ENCODE peak calls at places on chromosomes 7 and 10, in four cellular contexts. One of them, this sample, is unnamed.
A peak's percentile ranks its signal among the peaks of the same experiment; 100 is the strongest.

GRCh38 chr7:142717453-142717852 is 31.8 kb upstream of the PRSS1 start:
- DNase-seq in cardiac muscle cell: no peak
- DNase-seq in activated naive CD4-positive, alpha-beta T cell: no peak
- DNase-seq in HCT116: no peak
- DNase-seq in this sample: no peak

GRCh38 chr10:101292194-101293006 is 61.6 kb upstream of the BTRC start:
- DNase-seq in cardiac muscle cell: peak; percentile 52
- DNase-seq in activated naive CD4-positive, alpha-beta T cell: no peak
- DNase-seq in HCT116: no peak
- DNase-seq in this sample: peak; percentile 54

GRCh38 chr10:129706081-129706480 is 239.0 kb downstream of the MGMT start:
- DNase-seq in cardiac muscle cell: no peak
- DNase-seq in activated naive CD4-positive, alpha-beta T cell: no peak
- DNase-seq in HCT116: no peak
- DNase-seq in this sample: no peak

GRCh38 chr10:12594448-12594944 is 245.1 kb downstream of the CAMK1D start:
- DNase-seq in cardiac muscle cell: no peak
- DNase-seq in activated naive CD4-positive, alpha-beta T cell: no peak
- DNase-seq in HCT116: no peak
- DNase-seq in this sample: no peak

GRCh38 chr10:44873156-44873555 is 38.0 kb upstream of the TMEM72 start:
- DNase-seq in cardiac muscle cell: no peak
- DNase-seq in activated naive CD4-positive, alpha-beta T cell: no peak
- DNase-seq in HCT116: no peak
- DNase-seq in this sample: no peak

GRCh38 chr10:60444494-60445064 is 54.9 kb upstream of the ANK3 start:
- DNase-seq in cardiac muscle cell: peak; percentile 39
- DNase-seq in activated naive CD4-positive, alpha-beta T cell: no peak
- DNase-seq in HCT116: peak; percentile 18
- DNase-seq in this sample: no peak

GRCh38 chr10:123301077-123301875 is 147.1 kb downstream of the BUB3 start:
- DNase-seq in cardiac muscle cell: no peak
- DNase-seq in activated naive CD4-positive, alpha-beta T cell: no peak
- DNase-seq in HCT116: no peak
- DNase-seq in this sample: peak; percentile 80

GRCh38 chr7:159116581-159117339 is 27.9 kb downstream of the VIPR2 start:
- DNase-seq in cardiac muscle cell: no peak
- DNase-seq in activated naive CD4-positive, alpha-beta T cell: no peak
- DNase-seq in HCT116: no peak
- DNase-seq in this sample: no peak

GRCh38 chr10:45580781-45581496 is 91.6 kb downstream of the ZFAND4 start:
- DNase-seq in cardiac muscle cell: no peak
- DNase-seq in activated naive CD4-positive, alpha-beta T cell: no peak
- DNase-seq in HCT116: no peak
- DNase-seq in this sample: no peak

GRCh38 chr7:21733837-21734236 is 191.0 kb downstream of the DNAH11 start:
- DNase-seq in cardiac muscle cell: no peak
- DNase-seq in activated naive CD4-positive, alpha-beta T cell: no peak
- DNase-seq in HCT116: no peak
- DNase-seq in this sample: no peak

GRCh38 chr10:57141708-57142107 is 780.6 kb upstream of the ZWINT start:
- DNase-seq in cardiac muscle cell: no peak
- DNase-seq in activated naive CD4-positive, alpha-beta T cell: no peak
- DNase-seq in HCT116: no peak
- DNase-seq in this sample: no peak

GRCh38 chr10:60430017-60430416 is 40.3 kb upstream of the ANK3 start:
- DNase-seq in cardiac muscle cell: no peak
- DNase-seq in activated naive CD4-positive, alpha-beta T cell: no peak
- DNase-seq in HCT116: no peak
- DNase-seq in this sample: no peak

GRCh38 chr10:70660722-70661121 is 11.6 kb upstream of the ADAMTS14 start:
- DNase-seq in cardiac muscle cell: no peak
- DNase-seq in activated naive CD4-positive, alpha-beta T cell: no peak
- DNase-seq in HCT116: no peak
- DNase-seq in this sample: peak; percentile 41

GRCh38 chr7:111750168-111750715 is 187.9 kb upstream of the IMMP2L start:
- DNase-seq in cardiac muscle cell: no peak
- DNase-seq in activated naive CD4-positive, alpha-beta T cell: no peak
- DNase-seq in HCT116: no peak
- DNase-seq in this sample: no peak

GRCh38 chr7:90910136-90910535 is 314.0 kb downstream of the CDK14 start:
- DNase-seq in cardiac muscle cell: no peak
- DNase-seq in activated naive CD4-positive, alpha-beta T cell: no peak
- DNase-seq in HCT116: no peak
- DNase-seq in this sample: no peak

GRCh38 chr7:87001214-87001613 is 58.2 kb downstream of the ELAPOR2 start:
- DNase-seq in cardiac muscle cell: no peak
- DNase-seq in activated naive CD4-positive, alpha-beta T cell: no peak
- DNase-seq in HCT116: no peak
- DNase-seq in this sample: no peak

GRCh38 chr7:130919316-130920103 is 185.5 kb upstream of the KLF14 start:
- DNase-seq in cardiac muscle cell: no peak
- DNase-seq in activated naive CD4-positive, alpha-beta T cell: no peak
- DNase-seq in HCT116: no peak
- DNase-seq in this sample: no peak

GRCh38 chr7:133294234-133294633 is 41.4 kb downstream of the EXOC4 start:
- DNase-seq in cardiac muscle cell: no peak
- DNase-seq in activated naive CD4-positive, alpha-beta T cell: no peak
- DNase-seq in HCT116: no peak
- DNase-seq in this sample: no peak

GRCh38 chr7:78437118-78437517 is 638.5 kb downstream of the PHTF2 start:
- DNase-seq in cardiac muscle cell: no peak
- DNase-seq in activated naive CD4-positive, alpha-beta T cell: no peak
- DNase-seq in HCT116: no peak
- DNase-seq in this sample: no peak

GRCh38 chr7:33873981-33874750 is 31.2 kb upstream of the BMPER start:
- DNase-seq in cardiac muscle cell: no peak
- DNase-seq in activated naive CD4-positive, alpha-beta T cell: no peak
- DNase-seq in HCT116: no peak
- DNase-seq in this sample: no peak

GRCh38 chr7:106047818-106048490 is 64.2 kb downstream of the SYPL1 start:
- DNase-seq in cardiac muscle cell: no peak
- DNase-seq in activated naive CD4-positive, alpha-beta T cell: no peak
- DNase-seq in HCT116: no peak
- DNase-seq in this sample: no peak

GRCh38 chr10:83222832-83223742 is 916.2 kb upstream of the GHITM start:
- DNase-seq in cardiac muscle cell: peak; percentile 1
- DNase-seq in activated naive CD4-positive, alpha-beta T cell: no peak
- DNase-seq in HCT116: no peak
- DNase-seq in this sample: no peak